ENCODE peak calls at places on chromosomes 2 and 18, in seven cellular contexts. E is IMR-90, W is mesothelial cell of epicardium, D is right lobe of liver, O is lung, N is Peyer's patch, Y is breast epithelium. V is an unnamed sample.

GRCh38 chr2:219701847-219702634 is 74.6 kb downstream of the SLC4A3 start:
- DNase-seq in O (no peak), Y (no peak), D (no peak), N (no peak), W (no peak), E (peak; percentile 56), V (no peak)

GRCh38 chr2:120763516-120763915 is 27.8 kb downstream of the GLI2 start:
- DNase-seq in Y (peak; percentile 47), O (no peak), E (no peak), D (no peak), W (no peak), N (no peak), V (no peak)

GRCh38 chr2:146048141-146048540 is 1528.2 kb upstream of the ZEB2 start:
- DNase-seq in O (no peak), Y (no peak), W (no peak), E (no peak), D (no peak), N (no peak), V (no peak)

GRCh38 chr2:209817818-209818420 is 46.3 kb downstream of the UNC80 start:
- DNase-seq in O (no peak), E (no peak), Y (no peak), D (no peak), W (no peak), N (no peak), V (no peak)

GRCh38 chr18:48569915-48570264 is 31.1 kb downstream of the CTIF start:
- DNase-seq in E (no peak), D (peak; percentile 52), Y (no peak), W (no peak), N (no peak), O (no peak), V (no peak)

GRCh38 chr18:45384137-45384998 is 230.9 kb upstream of the SLC14A2 start:
- DNase-seq in W (no peak), N (peak; percentile 42), D (no peak), E (peak; percentile 35), O (peak; percentile 54), Y (no peak), V (peak; percentile 66)

GRCh38 chr2:210007895-210008294 is 5.5 kb downstream of the RPE start:
- DNase-seq in D (no peak), O (no peak), N (no peak), W (no peak), E (peak; percentile 10), Y (no peak), V (no peak)

GRCh38 chr2:110126086-110126773 is 10.6 kb upstream of the MALL start:
- DNase-seq in N (no peak), W (no peak), Y (no peak), E (peak; percentile 24), D (no peak), O (no peak), V (no peak)

GRCh38 chr2:130799295-130799694 is 37.4 kb upstream of the ARHGEF4 start:
- DNase-seq in W (no peak), N (no peak), O (no peak), D (no peak), Y (no peak), E (no peak), V (no peak)

GRCh38 chr2:130798472-130799221 is 38.1 kb upstream of the ARHGEF4 start:
- DNase-seq in E (no peak), W (peak; percentile 47), D (no peak), O (peak; percentile 38), N (no peak), Y (no peak), V (peak; percentile 16)

GRCh38 chr2:130795431-130795830 is 40.1 kb downstream of the AMER3 start:
- DNase-seq in O (no peak), D (no peak), Y (no peak), E (no peak), N (no peak), W (no peak), V (no peak)

GRCh38 chr2:130796280-130796679 is 40.4 kb upstream of the ARHGEF4 start:
- DNase-seq in N (no peak), E (no peak), Y (no peak), W (no peak), O (no peak), D (no peak), V (no peak)

DNA sequence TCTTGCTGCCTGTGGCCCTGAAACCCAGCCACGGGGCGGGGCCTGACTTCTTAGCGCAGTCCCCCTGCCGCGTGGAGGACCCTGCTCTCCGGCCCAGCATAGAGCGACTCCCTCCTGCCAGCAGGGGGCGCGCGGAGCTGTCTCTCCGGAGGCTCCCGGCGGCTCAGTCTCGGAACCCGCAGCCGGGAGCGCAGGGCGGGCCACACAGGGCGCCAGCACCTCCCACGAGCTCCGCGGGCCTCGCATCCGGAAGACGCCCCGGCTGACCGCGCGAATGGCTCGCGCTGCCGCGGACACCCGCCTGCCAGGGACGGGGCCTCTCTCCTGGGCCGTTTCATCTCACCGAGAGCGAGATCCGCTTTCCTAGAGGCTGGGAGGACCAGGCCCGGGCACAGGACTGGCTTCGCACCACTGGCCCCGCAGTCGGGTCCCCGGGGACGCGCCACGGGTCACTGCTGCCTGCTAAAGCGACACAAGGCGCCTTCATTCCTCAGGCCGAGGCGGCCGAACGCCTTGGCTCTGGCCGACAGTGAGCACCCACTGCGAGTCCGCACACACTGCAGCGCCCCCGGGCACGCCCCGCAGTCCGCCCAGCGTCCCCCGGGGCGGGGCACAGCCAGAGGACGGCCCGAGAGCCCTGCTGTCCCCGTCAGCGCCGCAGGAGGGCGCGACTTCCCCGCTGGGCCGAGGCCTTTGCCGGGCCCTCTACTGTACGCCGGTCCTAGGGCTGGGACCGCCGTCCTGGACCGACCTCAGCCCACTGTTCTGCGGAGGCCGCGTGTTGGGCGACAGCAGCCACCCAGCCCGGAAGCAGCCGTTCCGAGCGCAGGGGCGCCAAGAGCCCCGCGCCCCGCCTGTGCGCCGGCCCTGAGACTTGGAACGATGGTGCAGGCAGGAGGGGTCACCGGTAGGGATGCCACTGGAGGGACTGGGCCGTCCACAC is 39.0 kb upstream of the ARHGEF4 start:
- DNase-seq in O (peak; percentile 85), D (peak; percentile 92), N (peak; percentile 85), E (peak; percentile 74), W (peak; percentile 95), Y (peak; percentile 85), V (peak; percentile 98)
- TF ChIP-seq CTCF in O (peak; percentile 71), D (peak; percentile 90), N (peak; percentile 93), E (peak; percentile 93), W (peak; percentile 87), Y (peak; percentile 44), V (peak; percentile 78)

DNA sequence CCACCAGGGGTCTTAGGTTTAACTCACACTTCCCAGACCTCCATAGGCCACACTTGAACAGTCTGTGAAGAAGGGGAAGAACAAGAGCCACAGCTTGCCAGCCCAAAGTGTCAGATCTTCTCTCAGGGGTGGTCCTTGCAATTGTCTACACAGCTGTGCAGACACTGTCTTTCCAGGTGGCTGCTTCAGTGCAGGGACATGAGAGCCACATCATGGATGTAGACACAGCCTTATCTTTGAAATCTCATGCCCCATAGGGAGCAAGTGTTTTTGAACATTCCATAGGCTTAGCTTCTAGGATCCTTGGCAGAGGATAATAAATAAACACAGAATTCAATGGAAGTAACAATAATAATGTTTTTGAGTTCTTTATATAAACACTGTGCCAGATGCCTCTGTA is 6.7 kb downstream of the ZNF407 start:
- DNase-seq in N (no peak), O (no peak), W (no peak), E (no peak), Y (no peak), D (no peak), V (no peak)
- TF ChIP-seq CTCF in N (no peak), O (no peak), W (no peak), E (no peak), Y (no peak), D (no peak), V (no peak)

DNA sequence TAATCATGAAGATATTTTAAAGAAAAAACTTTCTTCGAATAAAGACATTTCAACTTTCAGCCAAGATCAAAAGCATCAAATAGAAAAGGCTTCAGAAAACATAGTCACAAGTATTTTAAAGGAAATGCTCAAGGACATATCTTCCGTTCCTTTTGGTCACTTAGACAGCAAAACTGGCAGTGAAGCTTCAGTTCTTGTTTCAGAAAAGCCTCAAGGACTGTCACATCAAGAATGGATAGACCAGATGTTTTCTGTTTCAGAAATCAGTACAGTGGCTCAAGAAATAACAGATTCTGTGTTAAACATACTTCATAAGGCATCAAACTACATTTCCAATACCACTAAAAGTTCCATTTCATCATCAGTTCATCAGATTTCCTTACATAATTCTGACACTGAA is 51.8 kb downstream of the FSIP2 start:
- DNase-seq in D (no peak), N (no peak), O (no peak), E (no peak), Y (no peak), W (no peak), V (no peak)
- TF ChIP-seq CTCF in D (no peak), N (no peak), O (no peak), E (no peak), Y (no peak), W (no peak), V (no peak)

DNA sequence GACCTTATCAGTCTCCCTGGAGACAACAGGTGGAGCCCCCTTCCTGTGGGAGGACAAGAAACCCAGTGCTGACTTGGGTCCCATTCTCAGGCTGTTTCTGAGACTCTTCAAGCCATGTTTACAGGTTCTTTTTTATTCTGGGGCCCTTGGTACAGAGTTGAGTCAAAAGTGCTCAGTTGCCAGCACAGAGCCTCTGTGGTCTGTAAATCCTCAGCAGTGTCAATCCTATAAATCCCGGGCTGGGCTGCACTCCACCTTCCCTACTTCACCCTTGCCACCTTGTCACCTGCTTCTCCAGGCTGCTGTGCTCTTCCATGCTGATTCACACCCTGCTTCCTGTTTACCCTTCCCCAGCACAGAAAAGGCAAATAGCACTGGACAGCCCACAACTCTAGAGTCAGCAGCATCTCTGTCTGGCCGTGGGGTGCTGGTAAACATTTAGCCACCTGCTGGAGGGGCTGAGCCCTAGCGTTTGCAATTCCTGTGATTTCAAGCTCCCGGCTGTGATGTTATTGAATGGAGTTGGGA is 74.7 kb downstream of the TNFRSF11A start:
- DNase-seq in O (no peak), E (no peak), N (no peak), D (no peak), W (no peak), Y (no peak), V (no peak)
- TF ChIP-seq CTCF in O (no peak), E (peak; percentile 1), N (peak; percentile 6), D (peak; percentile 9), W (peak; percentile 13), Y (no peak), V (peak; percentile 45)

GRCh38 chr2:167122389-167122788 is 234.1 kb downstream of the XIRP2 start:
- DNase-seq in W (no peak), D (no peak), E (no peak), N (no peak), O (no peak), Y (no peak), V (no peak)

GRCh38 chr2:167126165-167126564 is 237.9 kb downstream of the XIRP2 start:
- DNase-seq in O (no peak), D (no peak), E (no peak), W (no peak), Y (no peak), N (no peak), V (no peak)

GRCh38 chr2:167128130-167128529 is 239.8 kb downstream of the XIRP2 start:
- DNase-seq in W (no peak), D (no peak), N (no peak), E (no peak), O (no peak), Y (no peak), V (no peak)

GRCh38 chr2:167132066-167132465 is 243.8 kb downstream of the XIRP2 start:
- DNase-seq in E (no peak), W (no peak), D (no peak), Y (no peak), N (no peak), O (no peak), V (no peak)

DNA sequence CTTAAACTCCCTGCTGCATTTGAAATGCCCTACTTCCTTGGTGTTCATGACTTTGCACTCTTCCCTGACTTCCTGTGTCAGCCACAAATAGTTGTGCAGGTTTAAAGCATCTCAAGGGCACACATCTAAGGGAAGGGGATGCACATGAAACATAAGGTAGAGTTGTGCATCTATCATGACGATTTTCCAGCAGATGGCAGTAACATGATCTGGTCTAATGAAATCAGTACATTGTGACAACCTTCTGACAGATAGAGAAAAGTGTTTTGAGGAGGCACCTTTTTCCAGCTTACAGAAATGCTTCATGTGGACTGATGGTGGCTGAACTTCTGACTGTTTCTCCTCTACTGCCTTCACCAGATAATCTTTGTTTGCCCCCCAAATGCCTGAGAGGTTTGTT is 238.9 kb downstream of the XIRP2 start:
- DNase-seq in O (no peak), W (no peak), E (peak; percentile 44), D (no peak), N (no peak), Y (no peak), V (no peak)
- TF ChIP-seq CTCF in O (no peak), W (no peak), E (peak; percentile 34), D (peak; percentile 18), N (no peak), Y (no peak), V (peak; percentile 28)